ENCODE peak calls at places on chromosome 22, in five cellular contexts. L is GM20000; W is HFFc6; N is thyroid gland; K is CD4-positive, alpha-beta T cell. Z is an unnamed sample.

GRCh38 chr22:28103596-28103995 is 184.5 kb upstream of the PITPNB start:
- DNase-seq in L (no peak), W (no peak), N (no peak), K (no peak), Z (no peak)

GRCh38 chr22:26563022-26563421 is 26.9 kb downstream of the TPST2 start:
- DNase-seq in L (no peak), W (no peak), N (no peak), K (no peak), Z (no peak)

GRCh38 chr22:46676881-46677280 is 56.7 kb downstream of the GRAMD4 start:
- DNase-seq in L (no peak), W (no peak), N (no peak), K (no peak), Z (no peak)

GRCh38 chr22:26835929-26836528 is 178.6 kb downstream of the MIAT start:
- DNase-seq in L (peak), W (peak), N (peak), K (peak), Z (no peak)

GRCh38 chr22:45731041-45731797 is 59.6 kb downstream of the ATXN10 start:
- DNase-seq in L (no peak), W (peak), N (no peak), K (no peak), Z (no peak)

GRCh38 chr22:44543781-44544181 is 45.7 kb upstream of the RTL6 start:
- DNase-seq in L (no peak), W (no peak), N (no peak), K (no peak), Z (no peak)

GRCh38 chr22:36822581-36822980 is 5.7 kb upstream of the PVALB start:
- DNase-seq in L (no peak), W (no peak), N (no peak), K (no peak), Z (no peak)

GRCh38 chr22:36617694-36618522 is 85.6 kb downstream of the CACNG2 start:
- DNase-seq in L (no peak), W (no peak), N (no peak), K (no peak), Z (no peak)

GRCh38 chr22:44882226-44882905 is 127.4 kb downstream of the PHF21B start:
- DNase-seq in L (no peak), W (no peak), N (no peak), K (no peak), Z (peak)

GRCh38 chr22:48391171-48391711 is 1436.4 kb downstream of the BRD1 start:
- DNase-seq in L (no peak), W (no peak), N (no peak), K (no peak), Z (no peak)

GRCh38 chr22:34592341-34592740 is 473.6 kb upstream of the ISX start:
- DNase-seq in L (no peak), W (no peak), N (no peak), K (no peak), Z (no peak)

GRCh38 chr22:33361581-33361980 is 303.4 kb upstream of the SYN3 start:
- DNase-seq in L (no peak), W (no peak), N (no peak), K (no peak), Z (no peak)

GRCh38 chr22:39361495-39361894 is 11.7 kb downstream of the SYNGR1 start:
- DNase-seq in L (no peak), W (no peak), N (no peak), K (no peak), Z (no peak)

GRCh38 chr22:43624144-43624998 is 187.7 kb downstream of the EFCAB6 start:
- DNase-seq in L (no peak), W (no peak), N (no peak), K (no peak), Z (no peak)

GRCh38 chr22:49966716-49967332 is 6.3 kb downstream of the PIM3 start:
- DNase-seq in L (no peak), W (no peak), N (peak), K (no peak), Z (no peak)

GRCh38 chr22:38717244-38717643 is 11.5 kb downstream of the GTPBP1 start:
- DNase-seq in L (no peak), W (no peak), N (no peak), K (no peak), Z (no peak)

GRCh38 chr22:45805413-45805812 is 133.8 kb downstream of the ATXN10 start:
- DNase-seq in L (no peak), W (no peak), N (no peak), K (no peak), Z (no peak)

GRCh38 chr22:35883028-35883620 is 145.5 kb downstream of the RBFOX2 start:
- DNase-seq in L (no peak), W (peak), N (no peak), K (no peak), Z (no peak)

GRCh38 chr22:30490399-30490798 is 15.1 kb downstream of the SEC14L4 start:
- DNase-seq in L (no peak), W (no peak), N (no peak), K (no peak), Z (peak)

GRCh38 chr22:35861451-35861850 is 143.8 kb downstream of the APOL5 start:
- DNase-seq in L (no peak), W (no peak), N (no peak), K (no peak), Z (no peak)

GRCh38 chr22:43563571-43563970 is 151.8 kb downstream of the MPPED1 start:
- DNase-seq in L (no peak), W (no peak), N (no peak), K (no peak), Z (no peak)

GRCh38 chr22:18021431-18021830 is 2.9 kb downstream of the MICAL3 start:
- DNase-seq in L (no peak), W (no peak), N (no peak), K (no peak), Z (peak)

GRCh38 chr22:24059121-24059520 is 48.0 kb downstream of the CABIN1 start:
- DNase-seq in L (no peak), W (peak), N (no peak), K (no peak), Z (no peak)

GRCh38 chr22:33971561-33971961 is 51.3 kb upstream of the LARGE1 start:
- DNase-seq in L (no peak), W (no peak), N (no peak), K (no peak), Z (no peak)

GRCh38 chr22:30892286-30892685 is 76.3 kb downstream of the MORC2 start:
- DNase-seq in L (no peak), W (no peak), N (no peak), K (no peak), Z (no peak)

GRCh38 chr22:17403906-17404305 is 34.6 kb downstream of the CECR2 start:
- DNase-seq in L (no peak), W (no peak), N (peak), K (no peak), Z (no peak)

GRCh38 chr22:49930128-49930527 is 11.7 kb downstream of the CRELD2 start:
- DNase-seq in L (no peak), W (no peak), N (peak), K (no peak), Z (no peak)

GRCh38 chr22:49198705-49199084 is 629.0 kb downstream of the BRD1 start:
- DNase-seq in L (no peak), W (no peak), N (no peak), K (no peak), Z (peak)

GRCh38 chr22:36619797-36620390 is 83.7 kb downstream of the CACNG2 start:
- DNase-seq in L (no peak), W (no peak), N (no peak), K (no peak), Z (no peak)

GRCh38 chr22:45608763-45609180 is 62.9 kb upstream of the ATXN10 start:
- DNase-seq in L (no peak), W (peak), N (no peak), K (no peak), Z (no peak)

GRCh38 chr22:45125198-45125597 is 38.5 kb upstream of the NUP50 start:
- DNase-seq in L (no peak), W (peak), N (no peak), K (no peak), Z (peak)

GRCh38 chr22:45490836-45491235 is 11.8 kb upstream of the FBLN1 start:
- DNase-seq in L (no peak), W (no peak), N (no peak), K (no peak), Z (no peak)

GRCh38 chr22:48068323-48068722 is 1305.9 kb downstream of the TBC1D22A start:
- DNase-seq in L (no peak), W (no peak), N (no peak), K (no peak), Z (no peak)

GRCh38 chr22:37082251-37082650 is 27.3 kb downstream of the TMPRSS6 start:
- DNase-seq in L (no peak), W (no peak), N (no peak), K (no peak), Z (no peak)

GRCh38 chr22:37173709-37174108 is 14.3 kb downstream of the C1QTNF6 start:
- DNase-seq in L (no peak), W (no peak), N (no peak), K (no peak), Z (peak)

GRCh38 chr22:26599505-26599904 is 9.6 kb upstream of the TPST2 start:
- DNase-seq in L (no peak), W (no peak), N (no peak), K (no peak), Z (peak)

GRCh38 chr22:36546092-36546804 is 17.3 kb upstream of the EIF3D start:
- DNase-seq in L (peak), W (peak), N (peak), K (no peak), Z (peak)

GRCh38 chr22:29994027-29994715 is 86.1 kb upstream of the HORMAD2 start:
- DNase-seq in L (no peak), W (peak), N (no peak), K (no peak), Z (no peak)

GRCh38 chr22:49587421-49587820 is 240.3 kb downstream of the BRD1 start:
- DNase-seq in L (no peak), W (no peak), N (no peak), K (no peak), Z (no peak)

GRCh38 chr22:41367039-41367679 is 14.6 kb upstream of the TEF start:
- DNase-seq in L (no peak), W (peak), N (peak), K (no peak), Z (peak)
- TF ChIP-seq CTCF in L (no peak), W (peak), N (peak), K (no peak), Z (peak)

GRCh38 chr22:22156348-22156715 is 88.3 kb upstream of the VPREB1 start:
- DNase-seq in L (no peak), W (no peak), N (no peak), K (no peak), Z (no peak)

GRCh38 chr22:22158207-22158816 is 86.3 kb upstream of the VPREB1 start:
- DNase-seq in L (no peak), W (no peak), N (no peak), K (no peak), Z (no peak)

GRCh38 chr22:22155607-22156006 is 89.0 kb upstream of the VPREB1 start:
- DNase-seq in L (no peak), W (no peak), N (no peak), K (no peak), Z (no peak)

GRCh38 chr22:22157500-22157822 is 87.1 kb upstream of the VPREB1 start:
- DNase-seq in L (no peak), W (no peak), N (no peak), K (no peak), Z (no peak)

DNA sequence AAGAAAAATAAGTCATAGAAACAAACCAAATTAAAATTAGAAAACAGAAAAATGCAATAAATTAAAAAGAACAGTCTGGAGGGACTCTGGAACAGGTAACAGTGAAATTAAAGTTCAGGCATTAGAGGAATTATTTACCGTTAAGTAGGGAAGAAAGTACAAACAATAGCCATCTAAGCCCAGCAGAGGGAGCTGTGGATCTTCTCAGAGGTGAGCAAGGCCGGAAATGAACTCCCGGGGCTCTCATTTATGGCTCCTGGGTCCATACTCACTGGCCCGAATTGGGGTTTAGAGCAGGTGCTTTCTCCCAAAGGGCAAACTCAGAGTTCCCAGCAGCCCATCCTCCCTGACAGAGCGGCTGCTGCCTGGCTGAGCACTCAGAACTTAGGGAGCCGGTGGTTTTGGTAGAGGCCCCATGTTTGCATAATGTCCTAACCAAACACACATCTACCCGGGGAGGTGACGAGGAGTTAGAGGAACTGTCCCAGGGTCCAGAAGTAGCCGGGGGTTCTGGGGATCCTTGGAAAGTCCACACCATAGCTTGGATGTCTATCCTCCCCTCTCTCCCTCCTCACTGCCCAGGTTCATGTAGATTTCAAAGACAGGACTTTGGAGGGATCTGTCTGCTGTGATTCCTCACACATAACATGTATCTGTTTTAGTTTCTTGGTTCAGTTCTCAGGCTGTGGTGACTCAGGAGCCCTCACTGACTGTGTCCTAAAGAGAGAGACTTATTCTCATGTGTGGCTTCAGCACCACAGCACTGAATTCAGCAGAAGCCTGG is 87.7 kb upstream of the VPREB1 start:
- DNase-seq in L (peak), W (peak), N (peak), K (peak), Z (no peak)
- TF ChIP-seq CTCF in L (peak), W (peak), N (peak), K (peak), Z (peak)

GRCh38 chr22:25061605-25062377 is 109.3 kb downstream of the KIAA1671 start:
- DNase-seq in L (no peak), W (no peak), N (no peak), K (no peak), Z (no peak)

GRCh38 chr22:25060522-25061071 is 108.1 kb downstream of the KIAA1671 start:
- DNase-seq in L (no peak), W (no peak), N (no peak), K (no peak), Z (no peak)

GRCh38 chr22:25062378-25063095 is 110.0 kb downstream of the KIAA1671 start:
- DNase-seq in L (no peak), W (no peak), N (peak), K (peak), Z (no peak)

GRCh38 chr22:25059438-25059837 is 106.9 kb downstream of the KIAA1671 start:
- DNase-seq in L (no peak), W (no peak), N (no peak), K (no peak), Z (no peak)

DNA sequence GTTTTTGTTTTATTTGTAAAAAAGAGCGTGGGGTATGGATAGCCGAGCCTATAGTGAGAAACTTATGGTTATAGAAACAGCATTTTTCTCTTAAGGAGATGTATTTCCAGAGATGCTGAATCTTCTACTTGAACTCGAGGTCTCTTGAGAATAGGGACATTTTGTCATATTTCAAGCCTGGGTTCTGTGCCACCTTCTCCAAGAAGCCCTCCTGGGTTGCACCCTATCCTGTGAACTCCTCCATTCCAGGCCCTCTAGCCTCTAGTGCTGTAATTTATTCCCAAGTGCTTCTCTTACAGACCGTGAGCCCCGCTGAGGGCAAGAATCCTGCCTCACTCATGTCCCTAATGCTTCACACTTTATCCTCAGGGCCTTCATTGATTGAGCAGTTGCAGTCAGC is 108.6 kb downstream of the KIAA1671 start:
- DNase-seq in L (no peak), W (no peak), N (no peak), K (no peak), Z (no peak)
- TF ChIP-seq CTCF in L (no peak), W (no peak), N (no peak), K (no peak), Z (no peak)

DNA sequence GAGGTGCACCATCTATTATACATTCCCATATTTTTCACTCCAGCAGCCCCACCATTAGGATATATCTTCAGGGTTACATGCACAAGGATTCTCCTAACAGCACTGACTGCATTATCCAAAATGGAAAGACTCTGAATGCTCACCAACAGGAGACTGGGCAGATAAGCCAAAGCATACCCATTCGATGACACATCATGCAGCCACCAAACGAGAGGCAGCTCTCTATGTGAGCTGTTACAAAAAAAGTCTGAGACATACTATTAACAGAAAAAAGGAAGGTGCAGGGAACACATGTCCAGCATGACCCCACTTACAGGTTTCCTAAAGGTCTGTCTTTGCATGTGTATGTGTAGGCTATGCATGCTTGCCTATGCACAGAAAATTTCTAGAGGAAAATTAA is 12.4 kb upstream of the SERPIND1 start:
- DNase-seq in L (no peak), W (peak), N (no peak), K (no peak), Z (no peak)
- TF ChIP-seq CTCF in L (no peak), W (no peak), N (no peak), K (no peak), Z (no peak)

Z was measured in chondrocyte.